ENCODE peak calls at places on chromosomes 13 and 19, in nine cellular contexts. K, B, H, E, M, Y, A, V and C are unnamed samples.

GRCh38 chr13:80873589-80873988 is 532.7 kb upstream of the SPRY2 start:
- DNase-seq in K (no peak), B (no peak), H (peak), E (no peak), M (no peak), Y (no peak), A (no peak), V (peak), C (no peak)

GRCh38 chr13:71864094-71864980 is 2.7 kb downstream of the DACH1 start:
- DNase-seq in K (peak), B (no peak), H (no peak), E (peak), M (peak), Y (no peak), A (peak), V (peak), C (peak)

GRCh38 chr19:33720155-33720493 is 76.5 kb upstream of the KCTD15 start:
- DNase-seq in K (no peak), B (no peak), H (no peak), E (no peak), M (no peak), Y (no peak), A (no peak), V (no peak), C (no peak)

GRCh38 chr19:15248648-15249559 is 16.7 kb upstream of the EPHX3 start:
- DNase-seq in K (peak), B (peak), H (no peak), E (peak), M (no peak), Y (no peak), A (peak), V (no peak), C (no peak)

GRCh38 chr13:62799931-62800436 is 1384.3 kb upstream of the PCDH20 start:
- DNase-seq in K (no peak), B (no peak), H (no peak), E (no peak), M (no peak), Y (no peak), A (no peak), V (no peak), C (no peak)

GRCh38 chr19:33156354-33156753 is 24.4 kb downstream of the WDR88 start:
- DNase-seq in K (no peak), B (peak), H (no peak), E (no peak), M (no peak), Y (peak), A (no peak), V (no peak), C (no peak)

GRCh38 chr13:35727881-35728280 is 251.4 kb upstream of the MAB21L1 start:
- DNase-seq in K (no peak), B (no peak), H (no peak), E (no peak), M (no peak), Y (no peak), A (no peak), V (no peak), C (no peak)

GRCh38 chr19:51387924-51388389 is at the start of gene LIM2:
- DNase-seq in K (no peak), B (no peak), H (no peak), E (no peak), M (no peak), Y (no peak), A (no peak), V (no peak), C (no peak)

GRCh38 chr13:79692846-79693245 is 211.9 kb downstream of the NDFIP2 start:
- DNase-seq in K (no peak), B (no peak), H (no peak), E (no peak), M (no peak), Y (no peak), A (no peak), V (no peak), C (no peak)

GRCh38 chr19:54415208-54415900 is at the start of gene TTYH1:
- DNase-seq in K (no peak), B (no peak), H (no peak), E (no peak), M (peak), Y (peak), A (no peak), V (peak), C (peak)

GRCh38 chr13:44767257-44767656 is 191.1 kb upstream of the TSC22D1 start:
- DNase-seq in K (no peak), B (no peak), H (no peak), E (no peak), M (no peak), Y (no peak), A (no peak), V (no peak), C (no peak)

GRCh38 chr13:55632402-55632801 is 1508.3 kb upstream of the PRR20A start:
- DNase-seq in K (no peak), B (no peak), H (no peak), E (no peak), M (no peak), Y (no peak), A (no peak), V (no peak), C (no peak)

GRCh38 chr19:51777570-51778460 is 16.8 kb downstream of the FPR2 start:
- DNase-seq in K (peak), B (peak), H (peak), E (peak), M (peak), Y (peak), A (peak), V (peak), C (peak)

GRCh38 chr13:47175172-47175806 is 278.4 kb upstream of the HTR2A start:
- DNase-seq in K (no peak), B (peak), H (no peak), E (no peak), M (no peak), Y (no peak), A (no peak), V (no peak), C (no peak)

GRCh38 chr13:89687066-89687465 is 1660.4 kb upstream of the MIR17HG start:
- DNase-seq in K (no peak), B (no peak), H (no peak), E (no peak), M (no peak), Y (no peak), A (no peak), V (no peak), C (no peak)

GRCh38 chr13:41054919-41055619 is 6.2 kb upstream of the WBP4 start:
- DNase-seq in K (no peak), B (no peak), H (no peak), E (no peak), M (no peak), Y (peak), A (no peak), V (no peak), C (no peak)

GRCh38 chr19:38243279-38243673 is 12.9 kb downstream of the PPP1R14A start:
- DNase-seq in K (no peak), B (no peak), H (no peak), E (no peak), M (no peak), Y (no peak), A (no peak), V (no peak), C (no peak)

GRCh38 chr19:48085904-48086864 is 24.4 kb downstream of the PLA2G4C start:
- DNase-seq in K (no peak), B (no peak), H (no peak), E (no peak), M (peak), Y (peak), A (no peak), V (no peak), C (no peak)

GRCh38 chr13:63541336-63541735 is 2125.7 kb upstream of the PCDH20 start:
- DNase-seq in K (no peak), B (no peak), H (no peak), E (no peak), M (no peak), Y (no peak), A (no peak), V (no peak), C (no peak)

GRCh38 chr13:98954313-98954712 is 23.6 kb downstream of the DOCK9 start:
- DNase-seq in K (no peak), B (no peak), H (no peak), E (no peak), M (peak), Y (peak), A (no peak), V (no peak), C (no peak)

GRCh38 chr13:43684947-43685725 is 101.6 kb downstream of the ENOX1 start:
- DNase-seq in K (no peak), B (no peak), H (no peak), E (no peak), M (no peak), Y (no peak), A (no peak), V (no peak), C (no peak)

GRCh38 chr13:43686557-43686956 is 100.2 kb downstream of the ENOX1 start:
- DNase-seq in K (peak), B (peak), H (no peak), E (peak), M (no peak), Y (no peak), A (peak), V (no peak), C (no peak)

GRCh38 chr13:43693639-43694038 is 93.1 kb downstream of the ENOX1 start:
- DNase-seq in K (no peak), B (no peak), H (no peak), E (no peak), M (no peak), Y (no peak), A (no peak), V (no peak), C (no peak)

GRCh38 chr13:43687038-43687437 is 99.7 kb downstream of the ENOX1 start:
- DNase-seq in K (no peak), B (no peak), H (no peak), E (no peak), M (no peak), Y (no peak), A (no peak), V (no peak), C (no peak)

DNA sequence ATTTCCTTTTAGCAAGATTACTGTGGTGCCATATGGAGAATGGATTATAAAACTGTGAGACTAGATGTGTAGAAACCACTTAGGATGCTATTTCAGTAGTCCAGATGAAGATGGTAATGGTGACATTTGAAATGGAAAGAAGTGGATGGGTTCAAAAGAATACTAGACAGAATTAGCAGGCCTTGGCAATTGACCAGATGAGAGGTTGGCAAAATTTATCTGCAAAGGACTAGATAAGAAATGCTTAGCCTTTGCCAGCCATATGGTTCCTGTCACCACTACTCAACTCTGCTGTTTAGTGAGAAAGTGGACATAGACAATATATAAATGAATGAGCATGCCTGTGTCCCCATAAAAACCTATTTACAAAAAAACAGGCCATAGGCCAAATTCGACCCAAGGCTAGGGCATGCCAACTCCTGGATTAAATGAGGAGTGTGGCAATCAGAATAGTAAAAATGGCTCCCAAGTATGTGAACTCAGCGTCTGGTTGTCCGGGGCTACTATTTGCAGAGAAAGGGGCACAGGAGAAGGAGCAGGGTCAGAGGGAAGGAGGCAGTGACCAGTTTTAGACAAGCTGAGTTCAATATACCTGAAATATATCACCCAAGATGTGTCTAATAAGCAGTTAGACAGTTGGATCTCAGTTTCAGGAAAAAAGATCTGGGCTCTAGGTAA is 98.4 kb downstream of the ENOX1 start:
- DNase-seq in K (no peak), B (no peak), H (no peak), E (no peak), M (no peak), Y (no peak), A (no peak), V (no peak), C (no peak)
- TF ChIP-seq CTCF in K (no peak), B (no peak), H (no peak), E (no peak), M (no peak), Y (no peak), A (no peak), V (no peak), C (no peak)

GRCh38 chr13:57624565-57625435 is 6.7 kb upstream of the PCDH17 start:
- DNase-seq in K (no peak), B (peak), H (no peak), E (no peak), M (peak), Y (peak), A (no peak), V (peak), C (peak)
- TF ChIP-seq CTCF in K (peak), B (peak), H (peak), E (peak), M (peak), Y (peak), A (peak), V (peak), C (peak)

GRCh38 chr19:4367781-4368127 is 24.4 kb downstream of the MPND start:
- DNase-seq in K (no peak), B (no peak), H (peak), E (no peak), M (no peak), Y (no peak), A (no peak), V (no peak), C (no peak)
- TF ChIP-seq CTCF in K (no peak), B (no peak), H (no peak), E (no peak), M (no peak), Y (no peak), A (no peak), V (no peak), C (no peak)

GRCh38 chr19:1094655-1094977 is 559 bp downstream of the POLR2E start:
- DNase-seq in K (peak), B (no peak), H (no peak), E (no peak), M (no peak), Y (no peak), A (no peak), V (no peak), C (no peak)
- TF ChIP-seq CTCF in K (no peak), B (no peak), H (no peak), E (no peak), M (no peak), Y (no peak), A (no peak), V (no peak), C (no peak)

GRCh38 chr19:4652075-4652474 is 12.8 kb downstream of the TNFAIP8L1 start:
- DNase-seq in K (no peak), B (no peak), H (no peak), E (no peak), M (no peak), Y (no peak), A (no peak), V (no peak), C (no peak)

GRCh38 chr19:4650159-4650558 is 10.8 kb downstream of the TNFAIP8L1 start:
- DNase-seq in K (no peak), B (no peak), H (no peak), E (no peak), M (no peak), Y (no peak), A (no peak), V (no peak), C (no peak)

GRCh38 chr19:4645718-4646117 is 6.4 kb downstream of the TNFAIP8L1 start:
- DNase-seq in K (no peak), B (no peak), H (no peak), E (no peak), M (no peak), Y (no peak), A (no peak), V (no peak), C (no peak)

GRCh38 chr19:4649392-4650094 is 10.2 kb downstream of the TNFAIP8L1 start:
- DNase-seq in K (no peak), B (no peak), H (no peak), E (no peak), M (no peak), Y (no peak), A (no peak), V (no peak), C (no peak)

DNA sequence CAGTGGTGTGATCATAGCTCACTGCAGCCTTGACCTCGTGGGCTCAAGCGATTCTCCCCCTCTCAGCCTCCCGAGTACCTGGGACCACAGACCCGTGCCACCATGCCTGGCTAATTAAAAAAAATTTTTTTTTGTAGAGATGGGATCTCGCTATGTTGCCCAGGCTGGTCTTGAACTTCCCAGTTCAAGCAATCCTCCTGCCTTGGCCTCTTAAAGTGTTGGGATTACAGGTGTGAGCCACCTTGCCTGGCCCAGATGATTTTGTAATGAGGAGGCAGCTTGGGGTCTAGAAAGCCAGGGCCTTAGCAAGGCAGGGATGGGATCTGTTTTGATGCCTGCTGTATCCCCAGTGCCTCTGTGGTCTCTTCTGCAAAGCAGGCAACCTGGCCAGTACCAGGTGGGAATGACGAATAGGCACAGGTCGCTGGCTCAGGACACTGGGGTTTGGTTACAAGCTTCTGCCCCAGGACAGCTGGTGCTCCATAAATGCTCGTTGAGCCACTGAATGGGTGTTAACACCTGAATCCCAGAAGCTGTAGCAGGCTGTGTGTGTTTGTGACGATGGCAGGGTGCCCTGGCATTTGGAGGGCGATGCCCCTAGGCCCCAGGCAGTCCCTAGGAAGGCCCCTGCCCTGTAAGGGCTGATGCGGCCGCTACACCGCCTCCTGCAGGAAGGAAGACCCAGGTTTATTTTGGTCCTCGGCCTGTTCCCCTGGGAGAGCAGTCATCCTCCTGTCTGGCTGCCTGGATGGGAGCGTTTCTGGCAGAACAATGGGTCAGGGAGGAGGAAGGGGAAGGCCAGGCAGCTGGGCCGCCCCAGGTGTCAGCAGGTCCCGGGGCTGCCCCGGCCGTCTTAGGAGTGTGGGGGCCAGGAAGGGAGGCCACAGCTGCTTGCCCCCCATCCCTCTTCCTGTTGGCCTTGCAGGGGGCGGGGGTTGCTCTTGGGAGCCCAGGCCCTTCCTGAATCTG is 8.6 kb downstream of the TNFAIP8L1 start:
- DNase-seq in K (peak), B (no peak), H (no peak), E (peak), M (peak), Y (peak), A (peak), V (peak), C (peak)
- TF ChIP-seq CTCF in K (no peak), B (no peak), H (no peak), E (peak), M (peak), Y (peak), A (no peak), V (no peak), C (no peak)

GRCh38 chr13:76822691-76823267 is 63.4 kb downstream of the KCTD12 start:
- DNase-seq in K (no peak), B (peak), H (no peak), E (no peak), M (no peak), Y (no peak), A (no peak), V (peak), C (no peak)
- TF ChIP-seq CTCF in K (no peak), B (no peak), H (no peak), E (peak), M (peak), Y (peak), A (no peak), V (peak), C (no peak)

GRCh38 chr19:30978639-30979038 is 370.6 kb downstream of the TSHZ3 start:
- DNase-seq in K (no peak), B (no peak), H (no peak), E (no peak), M (no peak), Y (no peak), A (no peak), V (no peak), C (no peak)
- TF ChIP-seq CTCF in K (no peak), B (no peak), H (no peak), E (no peak), M (no peak), Y (no peak), A (no peak), V (no peak), C (no peak)

GRCh38 chr13:106096661-106097092 is 438.8 kb downstream of the EFNB2 start:
- DNase-seq in K (no peak), B (no peak), H (no peak), E (no peak), M (no peak), Y (no peak), A (no peak), V (no peak), C (no peak)

GRCh38 chr13:106098778-106099177 is 436.7 kb downstream of the EFNB2 start:
- DNase-seq in K (no peak), B (no peak), H (no peak), E (no peak), M (no peak), Y (no peak), A (no peak), V (no peak), C (no peak)

GRCh38 chr13:106095919-106096318 is 439.5 kb downstream of the EFNB2 start:
- DNase-seq in K (no peak), B (no peak), H (no peak), E (no peak), M (no peak), Y (no peak), A (no peak), V (no peak), C (no peak)

GRCh38 chr13:106099765-106100164 is 435.7 kb downstream of the EFNB2 start:
- DNase-seq in K (no peak), B (no peak), H (no peak), E (no peak), M (no peak), Y (no peak), A (no peak), V (no peak), C (no peak)

GRCh38 chr13:106095406-106095805 is 440.1 kb downstream of the EFNB2 start:
- DNase-seq in K (no peak), B (no peak), H (no peak), E (no peak), M (no peak), Y (no peak), A (no peak), V (no peak), C (no peak)
- TF ChIP-seq CTCF in K (no peak), B (no peak), H (no peak), E (no peak), M (peak), Y (peak), A (no peak), V (no peak), C (no peak)

GRCh38 chr19:41930926-41931592 is 2.8 kb upstream of the ERFL start:
- DNase-seq in K (no peak), B (no peak), H (no peak), E (no peak), M (peak), Y (peak), A (no peak), V (no peak), C (no peak)
- TF ChIP-seq CTCF in K (no peak), B (peak), H (peak), E (peak), M (peak), Y (peak), A (no peak), V (no peak), C (peak)

DNA sequence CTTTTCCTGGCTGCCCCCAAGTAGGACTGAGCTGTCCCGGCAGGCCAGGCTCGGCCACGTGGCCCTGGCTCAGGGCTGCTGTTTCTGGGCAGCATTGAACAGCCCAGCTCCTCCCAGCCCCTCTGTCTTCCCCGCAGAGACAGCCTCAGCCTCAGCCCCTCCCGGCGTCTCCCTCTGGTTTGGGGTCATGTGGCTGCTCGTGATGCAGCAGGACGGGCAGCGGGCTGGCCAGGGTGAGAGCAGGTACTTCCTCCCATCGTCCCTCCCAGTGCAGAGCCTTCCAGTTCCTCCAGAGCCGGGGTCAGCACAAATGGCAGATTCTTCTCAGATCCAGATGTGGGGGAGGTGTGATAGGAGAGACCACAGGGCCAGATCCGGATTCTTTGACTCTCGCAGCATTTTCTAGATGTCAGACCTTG is 114.6 kb downstream of the KDM4B start:
- DNase-seq in K (peak), B (no peak), H (no peak), E (peak), M (no peak), Y (no peak), A (no peak), V (no peak), C (no peak)
- TF ChIP-seq CTCF in K (no peak), B (no peak), H (no peak), E (no peak), M (no peak), Y (no peak), A (no peak), V (no peak), C (no peak)